ENCODE peak calls at places on chromosomes 7 and 10, in seven cellular contexts. Y, L, K, M, V, U and T are unnamed samples.

GRCh38 chr10:58957517-58957916 is 218.9 kb upstream of the PHYHIPL start:
- DNase-seq in Y (no peak), L (no peak), K (no peak), M (no peak), V (no peak), U (no peak), T (no peak)

GRCh38 chr10:49161411-49161997 is 26.7 kb downstream of the TMEM273 start:
- DNase-seq in Y (no peak), L (no peak), K (peak; percentile 66), M (no peak), V (no peak), U (no peak), T (peak; percentile 66)

GRCh38 chr7:48296976-48297375 is 125.7 kb downstream of the ABCA13 start:
- DNase-seq in Y (no peak), L (no peak), K (no peak), M (no peak), V (no peak), U (no peak), T (no peak)

GRCh38 chr10:78756604-78757442 is 311.9 kb upstream of the ZMIZ1 start:
- DNase-seq in Y (no peak), L (peak; percentile 49), K (no peak), M (peak; percentile 66), V (peak; percentile 91), U (peak; percentile 82), T (no peak)

GRCh38 chr7:155995183-155995612 is 182.9 kb upstream of the SHH start:
- DNase-seq in Y (peak; percentile 34), L (no peak), K (no peak), M (no peak), V (no peak), U (no peak), T (peak; percentile 7)

GRCh38 chr7:78993341-78993740 is 460.1 kb downstream of the MAGI2 start:
- DNase-seq in Y (no peak), L (no peak), K (no peak), M (no peak), V (no peak), U (no peak), T (no peak)

GRCh38 chr10:117678106-117678505 is 135.6 kb downstream of the EMX2 start:
- DNase-seq in Y (no peak), L (no peak), K (no peak), M (no peak), V (no peak), U (no peak), T (no peak)

GRCh38 chr10:74575912-74576311 is 250.5 kb upstream of the KAT6B start:
- DNase-seq in Y (no peak), L (no peak), K (no peak), M (no peak), V (no peak), U (no peak), T (no peak)

GRCh38 chr10:90621577-90621976 is 236.3 kb downstream of the HTR7 start:
- DNase-seq in Y (no peak), L (no peak), K (peak; percentile 75), M (no peak), V (no peak), U (no peak), T (no peak)

GRCh38 chr10:5629789-5630436 is 36.5 kb downstream of the ASB13 start:
- DNase-seq in Y (peak; percentile 82), L (peak; percentile 80), K (peak; percentile 81), M (peak; percentile 83), V (no peak), U (peak; percentile 84), T (peak; percentile 89)

GRCh38 chr7:99004781-99005500 is 126.6 kb downstream of the TRRAP start:
- DNase-seq in Y (no peak), L (no peak), K (no peak), M (no peak), V (no peak), U (no peak), T (no peak)

GRCh38 chr7:92740713-92741126 is 95.7 kb downstream of the CDK6 start:
- DNase-seq in Y (no peak), L (no peak), K (peak; percentile 58), M (no peak), V (peak; percentile 85), U (no peak), T (no peak)

GRCh38 chr7:101690061-101690460 is 61.0 kb upstream of the MYL10 start:
- DNase-seq in Y (no peak), L (no peak), K (no peak), M (peak; percentile 23), V (no peak), U (no peak), T (no peak)

GRCh38 chr7:105776986-105777910 is 99.2 kb downstream of the ATXN7L1 start:
- DNase-seq in Y (no peak), L (no peak), K (no peak), M (no peak), V (no peak), U (no peak), T (no peak)

GRCh38 chr7:80876894-80877414 is 41.9 kb downstream of the SEMA3C start:
- DNase-seq in Y (no peak), L (no peak), K (no peak), M (no peak), V (no peak), U (no peak), T (no peak)

GRCh38 chr10:117112220-117112619 is 25.9 kb downstream of the VAX1 start:
- DNase-seq in Y (no peak), L (no peak), K (peak; percentile 33), M (no peak), V (no peak), U (no peak), T (no peak)

GRCh38 chr10:31749981-31750850 is 178.4 kb downstream of the ARHGAP12 start:
- DNase-seq in Y (no peak), L (peak; percentile 69), K (no peak), M (peak; percentile 58), V (no peak), U (no peak), T (no peak)

GRCh38 chr10:5684971-5685763 is 529 bp downstream of the TASOR2 start:
- DNase-seq in Y (peak; percentile 74), L (peak; percentile 65), K (peak; percentile 81), M (peak; percentile 64), V (no peak), U (peak; percentile 61), T (peak; percentile 82)

GRCh38 chr7:24963218-24963617 is 16.8 kb downstream of the OSBPL3 start:
- DNase-seq in Y (no peak), L (no peak), K (no peak), M (no peak), V (no peak), U (peak; percentile 31), T (peak; percentile 77)

GRCh38 chr10:101613646-101614045 is 25.5 kb downstream of the DPCD start:
- DNase-seq in Y (no peak), L (no peak), K (no peak), M (no peak), V (no peak), U (no peak), T (no peak)

GRCh38 chr7:138630059-138630610 is 71.0 kb downstream of the SVOPL start:
- DNase-seq in Y (no peak), L (no peak), K (no peak), M (no peak), V (no peak), U (no peak), T (no peak)

GRCh38 chr10:119303886-119304285 is 96.5 kb downstream of the GRK5 start:
- DNase-seq in Y (no peak), L (no peak), K (no peak), M (no peak), V (no peak), U (no peak), T (no peak)

GRCh38 chr10:119304541-119304940 is 97.2 kb downstream of the GRK5 start:
- DNase-seq in Y (no peak), L (no peak), K (no peak), M (no peak), V (no peak), U (no peak), T (peak; percentile 43)

GRCh38 chr10:119301397-119301796 is 94.0 kb downstream of the GRK5 start:
- DNase-seq in Y (peak; percentile 67), L (no peak), K (no peak), M (no peak), V (no peak), U (no peak), T (peak; percentile 28)

GRCh38 chr10:119302591-119303253 is 95.4 kb downstream of the GRK5 start:
- DNase-seq in Y (no peak), L (no peak), K (no peak), M (no peak), V (no peak), U (no peak), T (no peak)

GRCh38 chr10:119302172-119302571 is 94.8 kb downstream of the GRK5 start:
- DNase-seq in Y (no peak), L (no peak), K (no peak), M (no peak), V (no peak), U (no peak), T (no peak)
- H3K4me1 ChIP-seq in Y (peaks cover 59% of the 10 kb centered on the region), L (peaks cover 4% of the 10 kb centered on the region), K (no peaks in the 10 kb centered on the region), M (peaks cover 98% of the 10 kb centered on the region), V (peaks cover 17% of the 10 kb centered on the region), U (peaks cover 6% of the 10 kb centered on the region), T (peaks cover 77% of the 10 kb centered on the region)

GRCh38 chr10:46321770-46322169 is 35.0 kb downstream of the ANTXRL start:
- DNase-seq in Y (no peak), L (no peak), K (no peak), M (no peak), V (no peak), U (no peak), T (no peak)

GRCh38 chr10:46317889-46318288 is 31.1 kb downstream of the ANTXRL start:
- DNase-seq in Y (no peak), L (no peak), K (no peak), M (no peak), V (no peak), U (no peak), T (no peak)

GRCh38 chr10:46319383-46319782 is 32.6 kb downstream of the ANTXRL start:
- DNase-seq in Y (no peak), L (no peak), K (no peak), M (no peak), V (no peak), U (no peak), T (no peak)

GRCh38 chr10:46323176-46323575 is 36.4 kb downstream of the ANTXRL start:
- DNase-seq in Y (no peak), L (no peak), K (no peak), M (no peak), V (no peak), U (no peak), T (no peak)

GRCh38 chr10:46318808-46319207 is 32.0 kb downstream of the ANTXRL start:
- DNase-seq in Y (no peak), L (no peak), K (no peak), M (no peak), V (no peak), U (no peak), T (no peak)
- H3K4me1 ChIP-seq in Y (no peaks in the 10 kb centered on the region), L (no peaks in the 10 kb centered on the region), K (peaks cover 5% of the 10 kb centered on the region), M (peaks cover 11% of the 10 kb centered on the region), V (peaks cover 10% of the 10 kb centered on the region), U (no peaks in the 10 kb centered on the region), T (no peaks in the 10 kb centered on the region)

GRCh38 chr10:71247804-71248203 is 35.4 kb downstream of the UNC5B start:
- DNase-seq in Y (no peak), L (no peak), K (no peak), M (no peak), V (no peak), U (no peak), T (no peak)
- H3K4me1 ChIP-seq in Y (no peaks in the 10 kb centered on the region), L (peaks cover 15% of the 10 kb centered on the region), K (no peaks in the 10 kb centered on the region), M (peaks cover 100% of the 10 kb centered on the region), V (peaks cover 52% of the 10 kb centered on the region), U (peaks cover 49% of the 10 kb centered on the region), T (no peaks in the 10 kb centered on the region)

DNA sequence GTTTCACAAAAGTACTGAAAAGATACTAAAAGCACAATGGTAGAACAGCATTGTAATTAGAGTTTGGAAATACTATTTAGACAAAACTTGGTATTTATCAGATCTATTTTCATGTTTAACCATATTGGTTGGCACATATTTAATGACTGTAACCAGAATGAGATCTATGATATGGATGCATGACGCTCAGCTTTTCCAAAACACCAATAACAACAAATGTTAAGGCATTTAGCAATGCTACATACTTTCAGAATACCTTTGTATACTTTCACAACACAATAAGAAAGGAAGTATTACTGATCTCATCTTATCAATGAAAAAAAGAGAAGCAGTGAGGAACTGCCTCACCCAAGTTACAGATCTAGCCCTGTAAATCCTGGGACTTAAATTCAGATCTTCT is 74.8 kb downstream of the THSD7A start:
- DNase-seq in Y (no peak), L (no peak), K (no peak), M (no peak), V (no peak), U (no peak), T (no peak)
- H3K4me1 ChIP-seq in Y (no peaks in the 10 kb centered on the region), L (no peaks in the 10 kb centered on the region), K (no peaks in the 10 kb centered on the region), M (no peaks in the 10 kb centered on the region), V (no peaks in the 10 kb centered on the region), U (no peaks in the 10 kb centered on the region), T (no peaks in the 10 kb centered on the region)